ENCODE peak calls at places on chromosomes 1 and 21, in four cellular contexts. One of them, this sample, is unnamed.

GRCh38 chr1:41358152-41358937 is 2.9 kb upstream of the FOXO6 start:
- DNase-seq in WTC11: peak
- DNase-seq in WERI-Rb-1: peak
- DNase-seq in fibroblast of lung: no peak
- DNase-seq in this sample: no peak

GRCh38 chr1:10651377-10651776 is 145.1 kb downstream of the CASZ1 start:
- DNase-seq in WTC11: no peak
- DNase-seq in WERI-Rb-1: no peak
- DNase-seq in fibroblast of lung: peak
- DNase-seq in this sample: no peak

GRCh38 chr1:39872698-39873097 is 10.6 kb downstream of the TRIT1 start:
- DNase-seq in WTC11: no peak
- DNase-seq in WERI-Rb-1: no peak
- DNase-seq in fibroblast of lung: peak
- DNase-seq in this sample: no peak

GRCh38 chr1:117629625-117630422 is 24.0 kb downstream of the TENT5C start:
- DNase-seq in WTC11: no peak
- DNase-seq in WERI-Rb-1: peak
- DNase-seq in fibroblast of lung: no peak
- DNase-seq in this sample: no peak

GRCh38 chr1:226082587-226082917 is 20.0 kb downstream of the H3-3A start:
- DNase-seq in WTC11: no peak
- DNase-seq in WERI-Rb-1: no peak
- DNase-seq in fibroblast of lung: no peak
- DNase-seq in this sample: no peak

GRCh38 chr1:231940116-231940515 is 313.5 kb downstream of the DISC1 start:
- DNase-seq in WTC11: no peak
- DNase-seq in WERI-Rb-1: no peak
- DNase-seq in fibroblast of lung: no peak
- DNase-seq in this sample: no peak

GRCh38 chr1:236677641-236678235 is 8.6 kb upstream of the ACTN2 start:
- DNase-seq in WTC11: no peak
- DNase-seq in WERI-Rb-1: no peak
- DNase-seq in fibroblast of lung: no peak
- DNase-seq in this sample: no peak

GRCh38 chr1:216014046-216014445 is 409.2 kb downstream of the USH2A start:
- DNase-seq in WTC11: no peak
- DNase-seq in WERI-Rb-1: no peak
- DNase-seq in fibroblast of lung: no peak
- DNase-seq in this sample: no peak

GRCh38 chr21:38306833-38307232 is 50.0 kb downstream of the KCNJ15 start:
- DNase-seq in WTC11: no peak
- DNase-seq in WERI-Rb-1: no peak
- DNase-seq in fibroblast of lung: peak
- DNase-seq in this sample: no peak

GRCh38 chr1:180773210-180773865 is 139.4 kb upstream of the KIAA1614 start:
- DNase-seq in WTC11: no peak
- DNase-seq in WERI-Rb-1: no peak
- DNase-seq in fibroblast of lung: peak
- DNase-seq in this sample: no peak

GRCh38 chr1:196607940-196608339 is 300 bp downstream of the KCNT2 start:
- DNase-seq in WTC11: no peak
- DNase-seq in WERI-Rb-1: no peak
- DNase-seq in fibroblast of lung: peak
- DNase-seq in this sample: no peak

GRCh38 chr1:211352465-211352864 is 25.8 kb downstream of the TRAF5 start:
- DNase-seq in WTC11: no peak
- DNase-seq in WERI-Rb-1: no peak
- DNase-seq in fibroblast of lung: no peak
- DNase-seq in this sample: no peak

GRCh38 chr1:152761609-152762213 is 3.9 kb downstream of the KPRP start:
- DNase-seq in WTC11: no peak
- DNase-seq in WERI-Rb-1: no peak
- DNase-seq in fibroblast of lung: no peak
- DNase-seq in this sample: no peak

GRCh38 chr21:14520535-14520934 is 25.6 kb downstream of the SAMSN1 start:
- DNase-seq in WTC11: peak
- DNase-seq in WERI-Rb-1: no peak
- DNase-seq in fibroblast of lung: no peak
- DNase-seq in this sample: no peak

GRCh38 chr1:36831171-36831810 is 203.0 kb downstream of the GRIK3 start:
- DNase-seq in WTC11: no peak
- DNase-seq in WERI-Rb-1: no peak
- DNase-seq in fibroblast of lung: no peak
- DNase-seq in this sample: no peak

GRCh38 chr1:206693029-206693428 is 8.3 kb downstream of the MAPKAPK2 start:
- DNase-seq in WTC11: no peak
- DNase-seq in WERI-Rb-1: no peak
- DNase-seq in fibroblast of lung: peak
- DNase-seq in this sample: no peak

GRCh38 chr1:232222614-232223013 is 407.3 kb downstream of the SIPA1L2 start:
- DNase-seq in WTC11: no peak
- DNase-seq in WERI-Rb-1: no peak
- DNase-seq in fibroblast of lung: no peak
- DNase-seq in this sample: no peak

GRCh38 chr21:18987515-18988026 is 584.0 kb upstream of the TMPRSS15 start:
- DNase-seq in WTC11: peak
- DNase-seq in WERI-Rb-1: no peak
- DNase-seq in fibroblast of lung: no peak
- DNase-seq in this sample: no peak

GRCh38 chr1:6475381-6476133 is 9.6 kb upstream of the TNFRSF25 start:
- DNase-seq in WTC11: peak
- DNase-seq in WERI-Rb-1: peak
- DNase-seq in fibroblast of lung: no peak
- DNase-seq in this sample: peak

GRCh38 chr1:223739366-223740057 is 27.2 kb downstream of the CAPN2 start:
- DNase-seq in WTC11: no peak
- DNase-seq in WERI-Rb-1: no peak
- DNase-seq in fibroblast of lung: no peak
- DNase-seq in this sample: no peak

GRCh38 chr1:91018006-91018405 is 3.8 kb downstream of the ZNF644 start:
- DNase-seq in WTC11: no peak
- DNase-seq in WERI-Rb-1: no peak
- DNase-seq in fibroblast of lung: peak
- DNase-seq in this sample: no peak
- TF ChIP-seq CTCF in WTC11: no peak
- TF ChIP-seq CTCF in WERI-Rb-1: peak
- TF ChIP-seq CTCF in fibroblast of lung: peak
- TF ChIP-seq CTCF in this sample: peak

DNA sequence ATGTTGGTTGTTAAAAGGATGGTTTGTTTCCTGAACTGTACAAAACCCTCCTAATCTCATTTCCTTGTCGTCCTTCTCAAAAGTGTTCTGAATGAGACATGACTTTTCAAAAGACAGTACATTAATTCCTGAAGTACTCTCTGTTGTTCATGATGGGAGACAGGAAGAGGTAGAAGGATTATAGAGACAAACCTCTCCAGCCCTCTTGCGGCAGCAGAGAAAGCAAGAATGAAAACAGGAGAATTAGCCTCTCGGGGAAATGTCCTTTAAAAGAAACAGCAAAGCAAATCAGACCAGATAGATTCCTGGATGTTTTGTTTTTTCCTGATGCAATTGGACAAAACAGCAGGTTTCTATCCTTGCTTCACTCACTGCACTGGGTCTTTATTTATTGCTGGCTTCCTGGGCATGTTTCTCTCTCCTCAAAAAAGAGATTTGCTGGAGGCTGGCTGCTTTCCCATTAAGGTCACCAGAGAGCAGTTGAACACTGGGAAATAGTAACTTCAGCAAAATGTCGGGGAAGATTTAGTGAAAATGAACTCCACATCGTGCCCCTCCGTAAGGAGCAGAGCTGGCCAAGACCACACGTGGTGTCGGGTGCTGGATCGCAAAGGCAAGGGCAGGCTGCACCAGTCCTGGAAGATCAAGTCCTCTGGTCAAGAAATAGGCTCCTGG is 145.8 kb upstream of the SYT6 start:
- DNase-seq in WTC11: no peak
- DNase-seq in WERI-Rb-1: no peak
- DNase-seq in fibroblast of lung: peak
- DNase-seq in this sample: no peak
- TF ChIP-seq CTCF in WTC11: no peak
- TF ChIP-seq CTCF in WERI-Rb-1: no peak
- TF ChIP-seq CTCF in fibroblast of lung: peak
- TF ChIP-seq CTCF in this sample: no peak

DNA sequence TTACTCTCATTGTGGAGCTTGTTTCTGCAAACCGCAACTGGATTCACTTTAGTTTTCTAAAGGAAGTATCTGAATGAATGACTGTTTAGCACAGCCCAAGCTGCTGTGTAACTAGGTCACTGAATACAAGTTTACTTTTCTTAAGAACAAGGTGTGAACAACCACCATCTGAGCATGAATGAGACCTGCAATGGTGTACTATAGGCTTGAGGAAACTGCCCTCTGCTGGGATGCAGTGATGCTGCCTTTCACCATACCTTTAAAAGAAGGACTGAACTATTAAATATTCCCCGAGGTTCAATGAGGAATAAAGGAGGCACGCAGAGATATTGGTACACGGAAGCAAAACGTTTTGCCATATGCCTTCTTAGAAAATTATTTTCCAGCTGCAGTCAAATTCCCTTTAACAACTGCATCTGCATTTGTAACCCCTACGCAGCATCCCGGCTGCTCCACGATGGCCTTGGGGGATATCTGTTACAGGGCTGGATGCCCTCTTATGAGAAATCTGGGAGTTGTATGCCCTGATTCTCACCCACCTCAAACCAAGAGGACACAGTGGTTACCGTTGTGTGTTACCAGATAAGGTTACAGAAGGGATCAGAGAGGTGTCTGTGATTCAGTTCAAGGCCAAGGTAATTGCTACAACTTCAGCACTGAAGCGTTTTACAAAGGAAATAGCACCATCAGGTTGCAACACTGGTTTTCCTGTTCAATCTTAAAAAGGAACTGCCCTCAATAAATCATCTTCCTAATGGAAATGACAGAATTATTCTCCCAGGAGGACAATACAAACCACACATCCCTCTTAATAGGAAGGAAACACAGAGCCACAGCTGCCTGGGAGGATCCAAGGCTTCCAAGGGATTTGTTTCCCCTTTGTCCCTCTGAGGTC is 470.5 kb downstream of the LTN1 start:
- DNase-seq in WTC11: no peak
- DNase-seq in WERI-Rb-1: no peak
- DNase-seq in fibroblast of lung: peak
- DNase-seq in this sample: peak
- TF ChIP-seq CTCF in WTC11: no peak
- TF ChIP-seq CTCF in WERI-Rb-1: peak
- TF ChIP-seq CTCF in fibroblast of lung: peak
- TF ChIP-seq CTCF in this sample: no peak

GRCh38 chr1:2591581-2592261 is 5.1 kb downstream of the PRXL2B start:
- DNase-seq in WTC11: peak
- DNase-seq in WERI-Rb-1: no peak
- DNase-seq in fibroblast of lung: no peak
- DNase-seq in this sample: no peak
- TF ChIP-seq CTCF in WTC11: no peak
- TF ChIP-seq CTCF in WERI-Rb-1: no peak
- TF ChIP-seq CTCF in fibroblast of lung: no peak
- TF ChIP-seq CTCF in this sample: no peak

GRCh38 chr1:93979040-93979717 is 69.9 kb upstream of the GCLM start:
- DNase-seq in WTC11: no peak
- DNase-seq in WERI-Rb-1: no peak
- DNase-seq in fibroblast of lung: no peak
- DNase-seq in this sample: no peak

GRCh38 chr1:93977546-93977945 is 68.3 kb upstream of the GCLM start:
- DNase-seq in WTC11: no peak
- DNase-seq in WERI-Rb-1: no peak
- DNase-seq in fibroblast of lung: no peak
- DNase-seq in this sample: no peak

GRCh38 chr1:93979718-93980319 is 70.6 kb upstream of the GCLM start:
- DNase-seq in WTC11: no peak
- DNase-seq in WERI-Rb-1: peak
- DNase-seq in fibroblast of lung: peak
- DNase-seq in this sample: peak

GRCh38 chr1:93980881-93981280 is 71.7 kb upstream of the GCLM start:
- DNase-seq in WTC11: no peak
- DNase-seq in WERI-Rb-1: no peak
- DNase-seq in fibroblast of lung: no peak
- DNase-seq in this sample: no peak

DNA sequence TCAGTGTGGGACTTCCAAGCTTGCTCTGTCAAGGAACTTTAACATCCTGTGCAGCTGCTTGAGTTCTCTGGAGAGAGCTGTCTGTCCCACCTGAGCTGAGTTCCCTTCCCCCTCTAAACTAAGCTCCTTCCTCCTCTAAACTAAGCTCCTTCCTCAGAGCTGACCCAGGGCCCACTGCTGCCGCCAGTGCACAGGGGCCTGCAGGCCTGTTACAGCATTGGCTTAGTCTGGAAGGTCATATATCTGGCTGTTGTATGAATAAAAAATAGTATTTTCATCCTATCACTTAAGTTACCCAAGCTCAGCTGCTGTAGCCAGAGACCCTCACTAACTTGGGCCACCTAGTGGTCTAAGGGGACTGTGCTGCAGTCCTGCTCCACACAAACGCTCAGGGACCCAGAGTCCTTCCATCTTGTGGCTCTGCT is 71.1 kb upstream of the GCLM start:
- DNase-seq in WTC11: peak
- DNase-seq in WERI-Rb-1: peak
- DNase-seq in fibroblast of lung: no peak
- DNase-seq in this sample: peak
- TF ChIP-seq CTCF in WTC11: peak
- TF ChIP-seq CTCF in WERI-Rb-1: peak
- TF ChIP-seq CTCF in fibroblast of lung: peak
- TF ChIP-seq CTCF in this sample: peak

DNA sequence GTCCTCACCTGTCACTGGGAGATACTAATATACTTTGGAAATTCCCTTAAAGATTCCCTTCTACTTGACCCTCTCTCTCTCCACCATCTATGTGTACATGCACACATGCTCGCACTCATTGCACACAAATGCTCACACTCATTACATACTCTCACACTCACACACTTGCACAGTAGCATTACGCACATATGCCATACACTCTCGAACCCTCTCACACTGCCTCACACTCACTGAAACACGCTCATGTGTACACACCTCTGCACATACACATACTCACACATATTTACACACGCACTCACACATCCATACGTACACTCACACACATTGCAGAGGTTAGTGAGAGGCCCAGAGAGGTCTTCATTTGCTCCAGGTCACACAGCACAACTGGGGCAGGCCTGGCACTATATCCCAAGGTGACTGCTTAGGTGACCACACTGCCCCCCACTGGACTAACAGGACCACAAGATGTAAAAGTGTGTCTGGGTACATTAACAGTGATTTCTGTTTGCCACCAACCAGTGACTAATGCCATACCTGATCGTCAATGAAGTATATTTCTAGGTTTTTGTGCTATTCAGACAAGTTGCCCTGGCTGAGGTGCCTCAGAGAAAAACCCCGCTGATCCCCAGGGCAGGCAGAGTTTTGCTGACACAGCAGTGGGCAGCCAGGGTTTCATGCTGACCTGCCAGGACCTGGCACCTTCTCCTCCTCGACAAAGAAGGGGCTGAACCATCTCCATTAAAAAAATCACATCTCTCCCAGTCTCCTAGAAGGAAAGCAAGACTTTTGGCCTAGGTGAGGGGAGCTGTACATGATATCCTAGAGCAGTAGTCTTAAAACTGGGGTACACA is 28.5 kb upstream of the CAMK1G start:
- DNase-seq in WTC11: no peak
- DNase-seq in WERI-Rb-1: no peak
- DNase-seq in fibroblast of lung: no peak
- DNase-seq in this sample: no peak
- TF ChIP-seq CTCF in WTC11: no peak
- TF ChIP-seq CTCF in WERI-Rb-1: peak
- TF ChIP-seq CTCF in fibroblast of lung: no peak
- TF ChIP-seq CTCF in this sample: no peak